ENCODE peak calls at places on chromosomes 11 and 22, in nine cellular contexts. T, Z, B, C, K, E, R, J and M are unnamed samples.

GRCh38 chr11:112128483-112129121 is 35.3 kb downstream of the IL18 start:
- DNase-seq in T (peak), Z (peak), B (no peak), C (no peak), K (no peak), E (peak), R (no peak), J (peak), M (peak)

GRCh38 chr22:26658671-26659478 is 1.5 kb downstream of the MIAT start:
- DNase-seq in T (no peak), Z (peak), B (no peak), C (peak), K (peak), E (peak), R (no peak), J (peak), M (peak)

GRCh38 chr11:69075421-69076128 is 26.8 kb downstream of the TPCN2 start:
- DNase-seq in T (peak), Z (no peak), B (no peak), C (no peak), K (peak), E (peak), R (peak), J (peak), M (peak)

GRCh38 chr22:19719055-19719482 is 4.3 kb upstream of the GP1BB start:
- DNase-seq in T (no peak), Z (no peak), B (no peak), C (no peak), K (no peak), E (no peak), R (no peak), J (no peak), M (no peak)

GRCh38 chr22:22377335-22377734 is 131.2 kb downstream of the ZNF280B start:
- DNase-seq in T (no peak), Z (no peak), B (no peak), C (no peak), K (no peak), E (no peak), R (no peak), J (no peak), M (no peak)

GRCh38 chr11:19740586-19740985 is 27.9 kb downstream of the NAV2 start:
- DNase-seq in T (no peak), Z (no peak), B (no peak), C (no peak), K (no peak), E (no peak), R (no peak), J (no peak), M (no peak)

GRCh38 chr11:24559315-24559714 is 62.5 kb downstream of the LUZP2 start:
- DNase-seq in T (no peak), Z (no peak), B (no peak), C (no peak), K (no peak), E (no peak), R (no peak), J (no peak), M (no peak)

GRCh38 chr11:34427171-34427805 is 11.4 kb upstream of the CAT start:
- DNase-seq in T (no peak), Z (no peak), B (peak), C (no peak), K (no peak), E (no peak), R (no peak), J (no peak), M (peak)

GRCh38 chr11:19519912-19520641 is 192.6 kb upstream of the NAV2 start:
- DNase-seq in T (no peak), Z (peak), B (no peak), C (no peak), K (peak), E (no peak), R (no peak), J (peak), M (no peak)

GRCh38 chr11:42598341-42598740 is 713.5 kb upstream of the API5 start:
- DNase-seq in T (no peak), Z (no peak), B (no peak), C (no peak), K (no peak), E (no peak), R (no peak), J (no peak), M (no peak)

GRCh38 chr22:25780673-25781072 is 38.7 kb downstream of the MYO18B start:
- DNase-seq in T (no peak), Z (no peak), B (no peak), C (no peak), K (no peak), E (no peak), R (no peak), J (no peak), M (no peak)

GRCh38 chr11:17517186-17517585 is 27.0 kb downstream of the USH1C start:
- DNase-seq in T (no peak), Z (no peak), B (no peak), C (no peak), K (no peak), E (no peak), R (no peak), J (no peak), M (no peak)

GRCh38 chr22:19756288-19757128 is 4.1 kb upstream of the TBX1 start:
- DNase-seq in T (no peak), Z (peak), B (peak), C (peak), K (peak), E (peak), R (no peak), J (peak), M (no peak)

GRCh38 chr11:66868726-66869291 is 11.9 kb downstream of the LRFN4 start:
- DNase-seq in T (no peak), Z (no peak), B (peak), C (peak), K (peak), E (peak), R (no peak), J (peak), M (no peak)

GRCh38 chr11:68038226-68038717 is 553 bp upstream of the TCIRG1 start:
- DNase-seq in T (no peak), Z (peak), B (peak), C (no peak), K (peak), E (no peak), R (no peak), J (peak), M (no peak)

GRCh38 chr22:26295583-26296126 is 126.4 kb downstream of the SEZ6L start:
- DNase-seq in T (no peak), Z (no peak), B (no peak), C (no peak), K (no peak), E (no peak), R (no peak), J (no peak), M (no peak)

GRCh38 chr11:40797981-40798380 is 661.5 kb downstream of the LRRC4C start:
- DNase-seq in T (no peak), Z (no peak), B (no peak), C (no peak), K (no peak), E (no peak), R (no peak), J (no peak), M (peak)

GRCh38 chr11:109123811-109124787 is 297.9 kb upstream of the C11orf87 start:
- DNase-seq in T (no peak), Z (no peak), B (no peak), C (no peak), K (no peak), E (no peak), R (no peak), J (peak), M (peak)

GRCh38 chr22:35838849-35839646 is 121.4 kb downstream of the APOL5 start:
- DNase-seq in T (peak), Z (peak), B (peak), C (no peak), K (no peak), E (peak), R (no peak), J (peak), M (no peak)

GRCh38 chr11:84089072-84090057 is 803.2 kb upstream of the CCDC90B start:
- DNase-seq in T (no peak), Z (peak), B (peak), C (no peak), K (no peak), E (no peak), R (no peak), J (peak), M (no peak)

GRCh38 chr22:17149073-17149815 is 9.8 kb downstream of the HDHD5 start:
- DNase-seq in T (no peak), Z (no peak), B (no peak), C (no peak), K (no peak), E (no peak), R (no peak), J (peak), M (no peak)

GRCh38 chr11:11407065-11407737 is 54.2 kb upstream of the CSNK2A3 start:
- DNase-seq in T (no peak), Z (peak), B (no peak), C (no peak), K (no peak), E (no peak), R (no peak), J (no peak), M (no peak)

GRCh38 chr22:28884754-28885375 is 1.5 kb downstream of the ZNRF3 start:
- DNase-seq in T (no peak), Z (no peak), B (no peak), C (no peak), K (no peak), E (no peak), R (no peak), J (no peak), M (no peak)

GRCh38 chr11:17595526-17596309 is 48.7 kb downstream of the OTOG start:
- DNase-seq in T (peak), Z (peak), B (no peak), C (no peak), K (no peak), E (no peak), R (peak), J (no peak), M (no peak)

GRCh38 chr22:20418211-20418788 is 19.3 kb downstream of the SCARF2 start:
- DNase-seq in T (peak), Z (peak), B (peak), C (peak), K (peak), E (peak), R (no peak), J (peak), M (peak)

GRCh38 chr11:1705121-1706052 is 8.4 kb downstream of the KRTAP5-6 start:
- DNase-seq in T (no peak), Z (no peak), B (no peak), C (no peak), K (no peak), E (no peak), R (no peak), J (no peak), M (peak)

GRCh38 chr11:85823816-85824215 is 12.9 kb upstream of the SYTL2 start:
- DNase-seq in T (no peak), Z (no peak), B (no peak), C (no peak), K (no peak), E (no peak), R (no peak), J (no peak), M (no peak)

GRCh38 chr11:102639656-102640055 is 14.5 kb upstream of the MMP20 start:
- DNase-seq in T (no peak), Z (no peak), B (no peak), C (no peak), K (no peak), E (no peak), R (no peak), J (no peak), M (no peak)

GRCh38 chr11:104152941-104153340 is 11.0 kb downstream of the PDGFD start:
- DNase-seq in T (no peak), Z (no peak), B (no peak), C (no peak), K (no peak), E (no peak), R (no peak), J (no peak), M (no peak)

GRCh38 chr11:117921456-117921855 is 7.7 kb downstream of the TMPRSS13 start:
- DNase-seq in T (no peak), Z (no peak), B (no peak), C (no peak), K (no peak), E (no peak), R (no peak), J (no peak), M (no peak)

GRCh38 chr11:72483412-72484186 is 49.3 kb upstream of the CLPB start:
- DNase-seq in T (no peak), Z (peak), B (peak), C (no peak), K (no peak), E (no peak), R (no peak), J (no peak), M (no peak)

GRCh38 chr22:49524362-49524761 is 303.3 kb downstream of the BRD1 start:
- DNase-seq in T (no peak), Z (no peak), B (no peak), C (no peak), K (no peak), E (no peak), R (no peak), J (no peak), M (no peak)

GRCh38 chr22:48105254-48105653 is 1342.8 kb downstream of the TBC1D22A start:
- DNase-seq in T (no peak), Z (no peak), B (no peak), C (no peak), K (peak), E (no peak), R (peak), J (no peak), M (no peak)

GRCh38 chr11:116473236-116473769 is 299.5 kb downstream of the BUD13 start:
- DNase-seq in T (no peak), Z (no peak), B (no peak), C (no peak), K (no peak), E (no peak), R (no peak), J (no peak), M (no peak)

GRCh38 chr11:61353109-61354067 is 8.3 kb downstream of the CYB561A3 start:
- DNase-seq in T (no peak), Z (peak), B (no peak), C (no peak), K (no peak), E (no peak), R (no peak), J (no peak), M (no peak)

GRCh38 chr11:73429121-73429740 is 53.0 kb downstream of the RELT start:
- DNase-seq in T (no peak), Z (no peak), B (no peak), C (no peak), K (no peak), E (no peak), R (no peak), J (no peak), M (no peak)

GRCh38 chr11:19267567-19267966 is 26.8 kb upstream of the E2F8 start:
- DNase-seq in T (no peak), Z (no peak), B (no peak), C (no peak), K (no peak), E (no peak), R (no peak), J (no peak), M (no peak)

DNA sequence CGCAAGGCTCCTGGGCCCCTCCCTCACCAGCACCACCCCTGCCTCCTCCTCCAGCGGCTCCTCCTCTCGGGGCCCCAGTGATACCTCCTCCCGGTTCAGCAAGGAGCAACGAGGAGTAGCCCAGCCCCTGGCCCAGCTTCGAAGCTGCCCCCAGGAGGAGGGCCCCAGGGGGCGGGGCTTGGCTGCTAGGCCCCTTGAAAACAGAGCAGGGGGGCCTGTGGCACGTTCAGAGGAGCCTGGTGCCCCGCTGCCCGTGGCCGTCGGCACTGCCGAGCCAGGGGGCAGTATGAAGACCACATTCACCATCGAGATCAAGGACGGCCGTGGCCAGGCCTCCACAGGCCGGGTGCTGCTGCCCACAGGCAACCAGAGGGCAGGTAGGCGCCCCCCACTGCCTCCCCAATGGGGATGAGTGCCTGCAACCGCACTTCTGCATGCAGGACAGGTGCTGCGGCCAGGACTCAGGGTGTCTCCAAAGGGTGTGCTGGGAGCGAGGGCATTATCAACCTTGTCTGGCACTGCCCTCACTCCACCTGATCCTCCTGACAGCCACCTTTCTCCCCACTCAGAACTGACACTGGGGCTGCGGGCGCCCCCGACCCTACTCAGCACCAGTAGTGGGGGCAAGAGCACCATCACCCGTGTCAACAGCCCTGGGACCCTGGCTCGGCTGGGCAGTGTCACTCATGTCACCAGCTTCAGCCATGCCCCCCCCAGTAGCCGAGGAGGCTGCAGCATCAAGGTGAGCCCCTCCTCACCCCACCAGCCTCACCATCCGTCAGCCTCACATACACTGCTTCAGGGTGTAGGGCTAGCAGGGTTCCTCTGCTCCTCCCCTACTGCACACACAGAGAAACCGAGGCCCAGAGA is 10.2 kb downstream of the SMTN start:
- DNase-seq in T (no peak), Z (no peak), B (no peak), C (peak), K (no peak), E (no peak), R (peak), J (no peak), M (no peak)
- TF ChIP-seq POLR2A in T (no peak), Z (no peak), B (no peak), C (no peak), K (no peak), E (no peak), R (no peak), J (no peak), M (no peak)

GRCh38 chr11:119078675-119079420 is 5.8 kb upstream of the HMBS start:
- DNase-seq in T (no peak), Z (no peak), B (no peak), C (no peak), K (no peak), E (no peak), R (no peak), J (no peak), M (no peak)
- TF ChIP-seq POLR2A in T (no peak), Z (no peak), B (no peak), C (no peak), K (no peak), E (no peak), R (no peak), J (no peak), M (no peak)

GRCh38 chr11:123057604-123058305 is 4.2 kb downstream of the HSPA8 start:
- DNase-seq in T (no peak), Z (no peak), B (no peak), C (no peak), K (no peak), E (no peak), R (no peak), J (no peak), M (no peak)

GRCh38 chr11:123062892-123063395 is 1.0 kb upstream of the HSPA8 start:
- DNase-seq in T (no peak), Z (no peak), B (no peak), C (no peak), K (peak), E (no peak), R (no peak), J (no peak), M (no peak)

GRCh38 chr11:123062158-123062891 is 389 bp upstream of the HSPA8 start:
- DNase-seq in T (peak), Z (peak), B (peak), C (peak), K (peak), E (peak), R (peak), J (peak), M (peak)

GRCh38 chr11:123061403-123062157 is at the start of gene HSPA8:
- DNase-seq in T (peak), Z (peak), B (peak), C (no peak), K (peak), E (no peak), R (peak), J (peak), M (no peak)

GRCh38 chr11:123060265-123061000 is 1.5 kb downstream of the HSPA8 start:
- DNase-seq in T (no peak), Z (no peak), B (no peak), C (no peak), K (no peak), E (no peak), R (no peak), J (no peak), M (no peak)
- TF ChIP-seq POLR2A in T (no peak), Z (no peak), B (no peak), C (peak), K (no peak), E (no peak), R (no peak), J (no peak), M (no peak)

GRCh38 chr11:65444314-65445051 is 21.9 kb downstream of the NEAT1 start:
- DNase-seq in T (peak), Z (peak), B (no peak), C (no peak), K (peak), E (no peak), R (no peak), J (no peak), M (no peak)
- TF ChIP-seq POLR2A in T (no peak), Z (no peak), B (no peak), C (no peak), K (no peak), E (no peak), R (no peak), J (no peak), M (no peak)

GRCh38 chr11:65489061-65489705 is 9.7 kb upstream of the MALAT1 start:
- DNase-seq in T (no peak), Z (peak), B (peak), C (no peak), K (no peak), E (no peak), R (peak), J (peak), M (no peak)
- TF ChIP-seq POLR2A in T (no peak), Z (peak), B (no peak), C (no peak), K (no peak), E (no peak), R (peak), J (no peak), M (no peak)

GRCh38 chr11:65569973-65570918 is at the start of gene ZNRD2:
- DNase-seq in T (peak), Z (peak), B (peak), C (peak), K (peak), E (peak), R (peak), J (peak), M (peak)
- TF ChIP-seq POLR2A in T (peak), Z (peak), B (peak), C (peak), K (no peak), E (peak), R (peak), J (peak), M (peak)

GRCh38 chr22:43183496-43184263 is 3.3 kb downstream of the TTLL12 start:
- DNase-seq in T (no peak), Z (no peak), B (peak), C (no peak), K (no peak), E (no peak), R (no peak), J (no peak), M (no peak)

GRCh38 chr22:43185860-43186261 is 1.1 kb downstream of the TTLL12 start:
- DNase-seq in T (no peak), Z (peak), B (peak), C (no peak), K (no peak), E (peak), R (no peak), J (peak), M (no peak)

GRCh38 chr22:43187171-43188099 is 501 bp upstream of the TTLL12 start:
- DNase-seq in T (peak), Z (peak), B (peak), C (peak), K (peak), E (peak), R (peak), J (peak), M (peak)

GRCh38 chr22:43188829-43189545 is 2.1 kb upstream of the TTLL12 start:
- DNase-seq in T (no peak), Z (no peak), B (peak), C (no peak), K (no peak), E (no peak), R (no peak), J (no peak), M (no peak)

GRCh38 chr22:43186272-43187170 is at the start of gene TTLL12:
- DNase-seq in T (no peak), Z (peak), B (no peak), C (peak), K (peak), E (no peak), R (no peak), J (peak), M (no peak)
- TF ChIP-seq POLR2A in T (peak), Z (peak), B (peak), C (peak), K (no peak), E (peak), R (no peak), J (peak), M (peak)

GRCh38 chr22:42649261-42650056 is at the start of gene CYB5R3:
- DNase-seq in T (peak), Z (peak), B (peak), C (peak), K (peak), E (peak), R (no peak), J (peak), M (peak)
- TF ChIP-seq POLR2A in T (no peak), Z (peak), B (no peak), C (peak), K (peak), E (peak), R (peak), J (no peak), M (peak)